ENCODE peak calls at places on chromosome 11, in four cellular contexts. Y, U, T and N are unnamed samples.

GRCh38 chr11:91795139-91795887 is 429.3 kb upstream of the FAT3 start:
- DNase-seq in Y (no peak), U (no peak), T (no peak), N (no peak)

GRCh38 chr11:59898046-59898445 is 19.5 kb downstream of the OOSP3 start:
- DNase-seq in Y (no peak), U (no peak), T (no peak), N (no peak)

GRCh38 chr11:109329716-109330115 is 92.3 kb upstream of the C11orf87 start:
- DNase-seq in Y (no peak), U (no peak), T (no peak), N (no peak)

GRCh38 chr11:73087730-73088129 is 54.4 kb downstream of the FCHSD2 start:
- DNase-seq in Y (no peak), U (no peak), T (no peak), N (no peak)

GRCh38 chr11:86940122-86940777 is 14.9 kb downstream of the FZD4 start:
- DNase-seq in Y (no peak), U (no peak), T (peak), N (no peak)

GRCh38 chr11:69644962-69645675 is 4.2 kb downstream of the CCND1 start:
- DNase-seq in Y (no peak), U (no peak), T (no peak), N (no peak)

GRCh38 chr11:12069053-12069676 is 41.2 kb upstream of the MICAL2 start:
- DNase-seq in Y (no peak), U (no peak), T (no peak), N (no peak)

GRCh38 chr11:10390375-10390774 is 64.7 kb upstream of the AMPD3 start:
- DNase-seq in Y (no peak), U (no peak), T (no peak), N (no peak)

GRCh38 chr11:119323532-119324033 is 6.7 kb upstream of the MCAM start:
- DNase-seq in Y (peak), U (peak), T (peak), N (peak)

GRCh38 chr11:2929511-2929879 is 275 bp upstream of the PHLDA2 start:
- DNase-seq in Y (no peak), U (peak), T (peak), N (no peak)

GRCh38 chr11:72665911-72666472 is 8.2 kb downstream of the PDE2A start:
- DNase-seq in Y (no peak), U (no peak), T (no peak), N (no peak)

GRCh38 chr11:125167954-125168821 is 3.6 kb downstream of the PKNOX2 start:
- DNase-seq in Y (no peak), U (no peak), T (peak), N (no peak)

GRCh38 chr11:88344869-88345268 is 7.3 kb upstream of the CTSC start:
- DNase-seq in Y (no peak), U (no peak), T (no peak), N (no peak)

GRCh38 chr11:93895106-93895862 is 44.9 kb upstream of the VSTM5 start:
- DNase-seq in Y (peak), U (no peak), T (peak), N (peak)

GRCh38 chr11:28581286-28582242 is 473.4 kb downstream of the METTL15 start:
- DNase-seq in Y (no peak), U (no peak), T (no peak), N (no peak)

GRCh38 chr11:73808052-73808451 is 20.4 kb downstream of the MRPL48 start:
- DNase-seq in Y (no peak), U (no peak), T (no peak), N (no peak)

GRCh38 chr11:10314199-10315072 is 9.6 kb downstream of the ADM start:
- DNase-seq in Y (no peak), U (no peak), T (peak), N (no peak)

GRCh38 chr11:114846040-114846791 is 167.9 kb downstream of the NXPE2 start:
- DNase-seq in Y (peak), U (no peak), T (peak), N (peak)

GRCh38 chr11:133946541-133947297 is 10.0 kb downstream of the IGSF9B start:
- DNase-seq in Y (no peak), U (no peak), T (no peak), N (peak)

GRCh38 chr11:44407211-44407996 is 97.5 kb upstream of the ALX4 start:
- DNase-seq in Y (no peak), U (no peak), T (no peak), N (no peak)

GRCh38 chr11:38594881-38595280 is 1996.8 kb upstream of the RAG2 start:
- DNase-seq in Y (no peak), U (no peak), T (no peak), N (no peak)

GRCh38 chr11:82979824-82980223 is 78.3 kb downstream of the DDIAS start:
- DNase-seq in Y (no peak), U (no peak), T (no peak), N (no peak)

GRCh38 chr11:93922830-93923229 is 72.4 kb upstream of the VSTM5 start:
- DNase-seq in Y (no peak), U (no peak), T (peak), N (no peak)

GRCh38 chr11:27717801-27718229 is 17.6 kb upstream of the BDNF start:
- DNase-seq in Y (no peak), U (no peak), T (no peak), N (no peak)

GRCh38 chr11:37988031-37988430 is 1390.0 kb upstream of the RAG2 start:
- DNase-seq in Y (no peak), U (no peak), T (peak), N (no peak)

GRCh38 chr11:61602775-61603569 is 22.1 kb upstream of the SYT7 start:
- DNase-seq in Y (peak), U (no peak), T (peak), N (peak)

GRCh38 chr11:78828582-78829520 is 254.2 kb upstream of the NARS2 start:
- DNase-seq in Y (no peak), U (no peak), T (no peak), N (no peak)

GRCh38 chr11:62958547-62959071 is 26.2 kb downstream of the SLC22A6 start:
- DNase-seq in Y (no peak), U (no peak), T (peak), N (no peak)